ENCODE peak calls at places on chromosomes 6 and 20, in four cellular contexts. One of them, this sample, is unnamed.
A peak's percentile ranks its signal among the peaks of the same experiment; 100 is the strongest.

GRCh38 chr6:158863646-158864045 is 44.5 kb upstream of the EZR start:
- DNase-seq in sigmoid colon: no peak
- DNase-seq in transverse colon: no peak
- DNase-seq in ovary: no peak
- DNase-seq in this sample: no peak

GRCh38 chr6:109718991-109719390 is 27.9 kb downstream of the FIG4 start:
- DNase-seq in ovary: no peak
- DNase-seq in sigmoid colon: no peak
- DNase-seq in transverse colon: no peak
- DNase-seq in this sample: no peak

GRCh38 chr6:165606740-165607008 is 56.4 kb downstream of the PDE10A start:
- DNase-seq in ovary: no peak
- DNase-seq in transverse colon: no peak
- DNase-seq in sigmoid colon: no peak
- DNase-seq in this sample: no peak

GRCh38 chr20:36792422-36792821 is 18.9 kb upstream of the DSN1 start:
- DNase-seq in transverse colon: no peak
- DNase-seq in sigmoid colon: no peak
- DNase-seq in ovary: peak; percentile 53
- DNase-seq in this sample: peak; percentile 53

GRCh38 chr20:56626367-56627121 is 2.6 kb upstream of the TFAP2C start:
- DNase-seq in transverse colon: peak; percentile 13
- DNase-seq in sigmoid colon: peak; percentile 63
- DNase-seq in ovary: no peak
- DNase-seq in this sample: no peak

GRCh38 chr6:37667050-37667814 is 30.5 kb downstream of the MDGA1 start:
- DNase-seq in ovary: no peak
- DNase-seq in transverse colon: no peak
- DNase-seq in sigmoid colon: no peak
- DNase-seq in this sample: no peak

GRCh38 chr20:4905195-4905594 is 96.1 kb downstream of the SLC23A2 start:
- DNase-seq in ovary: no peak
- DNase-seq in sigmoid colon: no peak
- DNase-seq in transverse colon: no peak
- DNase-seq in this sample: no peak

GRCh38 chr20:41293269-41294037 is 24.1 kb downstream of the ZHX3 start:
- DNase-seq in ovary: no peak
- DNase-seq in transverse colon: no peak
- DNase-seq in sigmoid colon: no peak
- DNase-seq in this sample: no peak

GRCh38 chr20:36819662-36820061 is 46.1 kb upstream of the DSN1 start:
- DNase-seq in ovary: no peak
- DNase-seq in transverse colon: no peak
- DNase-seq in sigmoid colon: no peak
- DNase-seq in this sample: peak; percentile 75

GRCh38 chr6:117605169-117605826 is 3.0 kb upstream of the GOPC start:
- DNase-seq in sigmoid colon: no peak
- DNase-seq in ovary: no peak
- DNase-seq in transverse colon: peak; percentile 57
- DNase-seq in this sample: peak; percentile 39

GRCh38 chr20:24098886-24099285 is 110.3 kb upstream of the GGTLC1 start:
- DNase-seq in sigmoid colon: no peak
- DNase-seq in ovary: no peak
- DNase-seq in transverse colon: no peak
- DNase-seq in this sample: no peak

GRCh38 chr6:15113587-15113986 is 132.3 kb upstream of the JARID2 start:
- DNase-seq in sigmoid colon: no peak
- DNase-seq in transverse colon: no peak
- DNase-seq in ovary: no peak
- DNase-seq in this sample: no peak

GRCh38 chr6:16028966-16029365 is 99.9 kb upstream of the MYLIP start:
- DNase-seq in ovary: no peak
- DNase-seq in transverse colon: no peak
- DNase-seq in sigmoid colon: no peak
- DNase-seq in this sample: no peak

GRCh38 chr20:22698443-22698842 is 114.1 kb upstream of the FOXA2 start:
- DNase-seq in transverse colon: no peak
- DNase-seq in ovary: no peak
- DNase-seq in sigmoid colon: no peak
- DNase-seq in this sample: no peak

GRCh38 chr6:121436966-121437756 is 1.7 kb downstream of the GJA1 start:
- DNase-seq in ovary: peak; percentile 66
- DNase-seq in sigmoid colon: peak; percentile 75
- DNase-seq in transverse colon: peak; percentile 14
- DNase-seq in this sample: no peak

GRCh38 chr20:25090492-25091429 is 8.8 kb upstream of the VSX1 start:
- DNase-seq in sigmoid colon: no peak
- DNase-seq in transverse colon: peak; percentile 52
- DNase-seq in ovary: no peak
- DNase-seq in this sample: no peak

GRCh38 chr20:48463916-48464315 is 363.9 kb downstream of the PREX1 start:
- DNase-seq in ovary: no peak
- DNase-seq in transverse colon: no peak
- DNase-seq in sigmoid colon: peak; percentile 33
- DNase-seq in this sample: no peak

GRCh38 chr20:4008026-4008413 is 7.3 kb downstream of the RNF24 start:
- DNase-seq in sigmoid colon: no peak
- DNase-seq in ovary: no peak
- DNase-seq in transverse colon: no peak
- DNase-seq in this sample: no peak

GRCh38 chr20:38256021-38256420 is 4.5 kb downstream of the KIAA1755 start:
- DNase-seq in ovary: no peak
- DNase-seq in transverse colon: no peak
- DNase-seq in sigmoid colon: no peak
- DNase-seq in this sample: no peak

GRCh38 chr6:129790786-129791185 is 70.3 kb downstream of the TMEM244 start:
- DNase-seq in transverse colon: no peak
- DNase-seq in sigmoid colon: no peak
- DNase-seq in ovary: no peak
- DNase-seq in this sample: no peak

GRCh38 chr20:10322073-10323012 is 103.7 kb downstream of the SNAP25 start:
- DNase-seq in sigmoid colon: no peak
- DNase-seq in ovary: no peak
- DNase-seq in transverse colon: no peak
- DNase-seq in this sample: no peak

GRCh38 chr6:49430187-49430586 is 32.9 kb downstream of the MMUT start:
- DNase-seq in transverse colon: no peak
- DNase-seq in ovary: no peak
- DNase-seq in sigmoid colon: no peak
- DNase-seq in this sample: no peak

GRCh38 chr6:84597238-84597875 is 167.0 kb downstream of the TBX18 start:
- DNase-seq in ovary: no peak
- DNase-seq in transverse colon: no peak
- DNase-seq in sigmoid colon: no peak
- DNase-seq in this sample: no peak

GRCh38 chr20:57680131-57680716 is 29.6 kb downstream of the PMEPA1 start:
- DNase-seq in transverse colon: peak; percentile 37
- DNase-seq in ovary: no peak
- DNase-seq in sigmoid colon: no peak
- DNase-seq in this sample: no peak

DNA sequence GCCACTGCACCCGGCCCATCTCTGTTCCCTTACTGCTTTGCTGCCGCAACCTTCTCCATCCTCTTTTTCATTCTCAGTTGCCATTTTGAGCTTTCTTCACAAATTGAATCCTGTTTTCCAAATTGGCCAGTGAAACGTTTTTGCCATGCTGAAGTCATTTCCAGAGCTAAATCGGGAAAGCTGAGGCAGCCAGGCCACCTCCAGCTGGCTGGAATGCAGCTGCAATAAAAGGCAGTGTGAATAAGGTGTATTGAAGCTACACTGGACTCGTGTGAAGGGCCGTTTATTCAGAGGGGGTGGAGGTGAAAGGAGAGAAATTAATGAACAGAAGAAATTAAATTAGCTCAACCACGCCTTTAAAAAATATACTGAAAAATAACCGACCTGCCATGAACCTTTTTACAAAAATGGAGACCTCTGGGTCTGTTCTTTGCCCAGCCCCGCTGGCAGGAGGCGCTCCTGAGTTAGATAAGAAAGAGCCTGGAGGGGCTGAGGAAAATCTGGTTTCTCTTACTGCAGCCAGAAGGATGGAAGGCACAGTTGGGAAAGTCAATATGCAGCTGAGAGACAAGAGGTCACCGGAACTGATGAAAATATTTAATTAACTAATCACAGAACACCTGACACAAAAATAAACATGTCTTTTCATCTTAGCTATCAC is 283.9 kb downstream of the FOXC1 start:
- DNase-seq in sigmoid colon: no peak
- DNase-seq in ovary: no peak
- DNase-seq in transverse colon: no peak
- DNase-seq in this sample: no peak
- TF ChIP-seq CTCF in sigmoid colon: no peak
- TF ChIP-seq CTCF in ovary: no peak
- TF ChIP-seq CTCF in transverse colon: no peak
- TF ChIP-seq CTCF in this sample: peak; percentile 29

GRCh38 chr20:2768632-2769015 is 31.8 kb downstream of the CPXM1 start:
- DNase-seq in ovary: no peak
- DNase-seq in transverse colon: no peak
- DNase-seq in sigmoid colon: no peak
- DNase-seq in this sample: no peak
- TF ChIP-seq EP300 in ovary: no peak
- TF ChIP-seq EP300 in transverse colon: no peak
- TF ChIP-seq EP300 in sigmoid colon: no peak
- TF ChIP-seq EP300 in this sample: no peak

GRCh38 chr6:52540286-52540902 is 36.5 kb downstream of the TRAM2 start:
- DNase-seq in transverse colon: no peak
- DNase-seq in sigmoid colon: no peak
- DNase-seq in ovary: no peak
- DNase-seq in this sample: no peak

GRCh38 chr6:52538252-52538905 is 38.5 kb downstream of the TRAM2 start:
- DNase-seq in sigmoid colon: no peak
- DNase-seq in transverse colon: no peak
- DNase-seq in ovary: no peak
- DNase-seq in this sample: no peak

GRCh38 chr6:52538921-52539354 is 37.9 kb downstream of the TRAM2 start:
- DNase-seq in transverse colon: no peak
- DNase-seq in ovary: no peak
- DNase-seq in sigmoid colon: no peak
- DNase-seq in this sample: no peak

GRCh38 chr6:52541135-52541534 is 35.7 kb downstream of the TRAM2 start:
- DNase-seq in transverse colon: no peak
- DNase-seq in sigmoid colon: no peak
- DNase-seq in ovary: no peak
- DNase-seq in this sample: no peak

DNA sequence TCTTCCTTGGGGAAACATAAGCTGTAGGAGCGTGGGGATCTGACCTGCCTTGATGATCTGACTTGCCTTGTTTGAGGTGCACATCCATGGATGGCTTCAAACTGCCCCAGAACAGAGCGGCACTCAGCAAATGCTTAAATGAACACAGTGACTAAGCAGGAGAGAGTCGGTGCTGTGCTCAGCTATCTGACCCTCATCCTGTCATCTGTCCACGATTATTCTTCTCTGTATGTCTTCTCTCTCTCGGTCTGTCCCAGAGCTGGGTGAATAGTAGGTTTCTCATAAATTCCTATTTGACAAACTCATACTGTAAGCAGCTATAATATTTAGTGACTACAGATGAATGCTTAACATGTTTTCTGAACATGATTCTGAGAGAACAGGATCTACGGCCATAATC is 37.3 kb downstream of the TRAM2 start:
- DNase-seq in ovary: no peak
- DNase-seq in sigmoid colon: no peak
- DNase-seq in transverse colon: no peak
- DNase-seq in this sample: no peak
- TF ChIP-seq POLR2A in ovary: no peak
- TF ChIP-seq POLR2A in sigmoid colon: no peak
- TF ChIP-seq POLR2A in transverse colon: no peak
- TF ChIP-seq POLR2A in this sample: no peak

DNA sequence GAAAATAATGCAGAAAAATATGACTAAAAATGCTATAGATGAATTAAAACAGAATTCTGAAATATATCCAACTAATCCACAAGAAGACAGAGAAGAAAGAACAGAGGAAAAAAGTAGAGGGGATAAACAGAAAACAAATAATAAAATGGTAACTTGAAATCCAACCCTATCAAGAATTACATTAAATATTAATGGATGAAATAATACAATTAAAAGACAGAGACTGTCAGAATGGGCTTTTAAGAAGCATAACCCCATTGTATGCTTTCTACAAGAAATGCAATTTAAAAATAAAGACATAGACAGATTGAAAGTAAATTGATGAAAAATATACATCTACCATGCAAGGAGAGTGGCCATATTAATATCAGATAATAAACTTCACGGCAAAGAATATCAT is 15.4 kb downstream of the NHLRC1 start:
- DNase-seq in sigmoid colon: no peak
- DNase-seq in ovary: no peak
- DNase-seq in transverse colon: no peak
- DNase-seq in this sample: no peak
- TF ChIP-seq CTCF in sigmoid colon: no peak
- TF ChIP-seq CTCF in ovary: no peak
- TF ChIP-seq CTCF in transverse colon: no peak
- TF ChIP-seq CTCF in this sample: no peak

DNA sequence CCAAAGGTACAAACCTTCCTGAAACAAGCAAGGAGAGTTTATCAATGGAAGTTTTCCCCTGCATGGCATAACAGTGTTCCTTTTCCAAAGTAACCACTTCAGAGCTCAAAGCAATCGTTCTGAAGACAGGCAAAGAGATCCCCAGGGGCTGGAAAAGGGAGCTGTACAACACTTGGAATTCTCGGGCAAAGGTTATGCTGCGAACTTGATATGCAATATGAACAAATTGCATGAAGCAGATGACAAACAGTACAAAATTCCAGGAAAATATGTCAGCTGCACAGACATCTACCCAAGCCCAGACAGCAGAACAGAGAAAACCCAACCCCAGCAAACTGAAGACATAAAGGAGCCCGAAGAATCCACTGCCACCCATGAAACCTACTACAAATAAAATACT is 18.4 kb downstream of the POPDC3 start:
- DNase-seq in ovary: no peak
- DNase-seq in sigmoid colon: no peak
- DNase-seq in transverse colon: no peak
- DNase-seq in this sample: no peak
- TF ChIP-seq EP300 in ovary: no peak
- TF ChIP-seq EP300 in sigmoid colon: no peak
- TF ChIP-seq EP300 in transverse colon: no peak
- TF ChIP-seq EP300 in this sample: no peak

This sample was measured in stomach.